ENCODE peak calls at places on chromosomes 7 and 10, in six cellular contexts. K is H9, I is IMR-90, B is mesendoderm, D is neuronal stem cell, E is H1. Y is an unnamed sample.

GRCh38 chr10:76124230-76124629 is 692.8 kb downstream of the LRMDA start:
- DNase-seq in K (no peak), I (no peak), B (no peak), D (no peak), E (no peak), Y (no peak)

GRCh38 chr7:151978616-151979015 is 22.4 kb downstream of the GALNTL5 start:
- DNase-seq in K (no peak), I (no peak), B (no peak), D (no peak), E (no peak), Y (no peak)

GRCh38 chr10:117496616-117497028 is 45.9 kb upstream of the EMX2 start:
- DNase-seq in K (peak), I (peak), B (peak), D (peak), E (peak), Y (peak)

GRCh38 chr10:81179805-81180452 is 642.2 kb downstream of the SH2D4B start:
- DNase-seq in K (peak), I (peak), B (peak), D (peak), E (no peak), Y (peak)

GRCh38 chr7:155119801-155120382 is 49.8 kb downstream of the HTR5A start:
- DNase-seq in K (no peak), I (peak), B (no peak), D (no peak), E (no peak), Y (no peak)

GRCh38 chr7:27872281-27873005 is 132.5 kb downstream of the TAX1BP1 start:
- DNase-seq in K (no peak), I (no peak), B (no peak), D (no peak), E (no peak), Y (no peak)

GRCh38 chr10:49318751-49319150 is 19.8 kb downstream of the C10orf71 start:
- DNase-seq in K (no peak), I (no peak), B (no peak), D (no peak), E (no peak), Y (no peak)

GRCh38 chr10:132407846-132408278 is 10.9 kb downstream of the PWWP2B start:
- DNase-seq in K (peak), I (peak), B (peak), D (no peak), E (peak), Y (peak)

GRCh38 chr7:114155766-114156110 is 236.9 kb upstream of the PPP1R3A start:
- DNase-seq in K (no peak), I (no peak), B (no peak), D (no peak), E (no peak), Y (no peak)

GRCh38 chr10:30629653-30630052 is at the start of gene LYZL2:
- DNase-seq in K (no peak), I (no peak), B (no peak), D (no peak), E (no peak), Y (no peak)

GRCh38 chr7:4689151-4689550 is 7.1 kb downstream of the FOXK1 start:
- DNase-seq in K (no peak), I (no peak), B (no peak), D (no peak), E (no peak), Y (no peak)

GRCh38 chr10:78002541-78003284 is 26.6 kb downstream of the POLR3A start:
- DNase-seq in K (no peak), I (peak), B (no peak), D (no peak), E (no peak), Y (no peak)

GRCh38 chr10:47346572-47347302 is 1.4 kb upstream of the RBP3 start:
- DNase-seq in K (no peak), I (no peak), B (no peak), D (no peak), E (no peak), Y (peak)

GRCh38 chr10:61971016-61971350 is 69.5 kb downstream of the ARID5B start:
- DNase-seq in K (no peak), I (peak), B (no peak), D (no peak), E (no peak), Y (peak)

GRCh38 chr10:51524041-51524440 is 175.4 kb downstream of the CSTF2T start:
- DNase-seq in K (no peak), I (peak), B (no peak), D (no peak), E (no peak), Y (peak)

GRCh38 chr10:100103581-100103980 is 21.9 kb upstream of the CPN1 start:
- DNase-seq in K (no peak), I (peak), B (no peak), D (no peak), E (no peak), Y (no peak)

GRCh38 chr10:124670849-124671248 is 73.3 kb downstream of the FAM53B start:
- DNase-seq in K (no peak), I (no peak), B (no peak), D (no peak), E (no peak), Y (no peak)

GRCh38 chr10:121653608-121654007 is 55.4 kb upstream of the FGFR2 start:
- DNase-seq in K (no peak), I (no peak), B (no peak), D (no peak), E (no peak), Y (no peak)

GRCh38 chr7:70037171-70037933 is 439.1 kb downstream of the AUTS2 start:
- DNase-seq in K (no peak), I (no peak), B (no peak), D (no peak), E (no peak), Y (no peak)

GRCh38 chr7:40447345-40447744 is 312.5 kb downstream of the SUGCT start:
- DNase-seq in K (no peak), I (no peak), B (peak), D (no peak), E (no peak), Y (no peak)

GRCh38 chr7:157708896-157709295 is 372.1 kb downstream of the DNAJB6 start:
- DNase-seq in K (no peak), I (no peak), B (no peak), D (no peak), E (no peak), Y (no peak)

GRCh38 chr7:45078199-45078681 is 10.5 kb downstream of the NACAD start:
- DNase-seq in K (peak), I (no peak), B (no peak), D (no peak), E (no peak), Y (no peak)

GRCh38 chr10:4372601-4373000 is 453.4 kb upstream of the AKR1E2 start:
- DNase-seq in K (no peak), I (peak), B (no peak), D (no peak), E (no peak), Y (peak)

GRCh38 chr7:22954251-22954650 is 59.7 kb downstream of the HYCC1 start:
- DNase-seq in K (no peak), I (no peak), B (no peak), D (no peak), E (no peak), Y (no peak)

GRCh38 chr10:93897070-93897797 is 3.5 kb downstream of the SLC35G1 start:
- DNase-seq in K (no peak), I (no peak), B (no peak), D (no peak), E (no peak), Y (no peak)

GRCh38 chr10:97731346-97732051 is 5.4 kb upstream of the ZFYVE27 start:
- DNase-seq in K (peak), I (peak), B (peak), D (peak), E (peak), Y (peak)
- H2BK15ac ChIP-seq in K (no peak), I (no peak), B (no peak), D (no peak), E (no peak), Y (no peak)

GRCh38 chr10:15313844-15314243 is 57.2 kb downstream of the FAM171A1 start:
- DNase-seq in K (no peak), I (no peak), B (peak), D (no peak), E (no peak), Y (peak)
- H3K27ac ChIP-seq in K (no peak), I (no peak), B (no peak), D (no peak), E (no peak), Y (peak)

GRCh38 chr10:64112697-64113367 is 591.6 kb downstream of the REEP3 start:
- DNase-seq in K (no peak), I (no peak), B (no peak), D (no peak), E (no peak), Y (no peak)
- H2BK15ac ChIP-seq in K (no peak), I (no peak), B (peak), D (no peak), E (no peak), Y (no peak)

GRCh38 chr7:47937065-47937687 is 11.1 kb downstream of the PKD1L1 start:
- DNase-seq in K (no peak), I (no peak), B (no peak), D (no peak), E (no peak), Y (no peak)
- H3K27ac ChIP-seq in K (no peak), I (no peak), B (no peak), D (no peak), E (no peak), Y (no peak)

DNA sequence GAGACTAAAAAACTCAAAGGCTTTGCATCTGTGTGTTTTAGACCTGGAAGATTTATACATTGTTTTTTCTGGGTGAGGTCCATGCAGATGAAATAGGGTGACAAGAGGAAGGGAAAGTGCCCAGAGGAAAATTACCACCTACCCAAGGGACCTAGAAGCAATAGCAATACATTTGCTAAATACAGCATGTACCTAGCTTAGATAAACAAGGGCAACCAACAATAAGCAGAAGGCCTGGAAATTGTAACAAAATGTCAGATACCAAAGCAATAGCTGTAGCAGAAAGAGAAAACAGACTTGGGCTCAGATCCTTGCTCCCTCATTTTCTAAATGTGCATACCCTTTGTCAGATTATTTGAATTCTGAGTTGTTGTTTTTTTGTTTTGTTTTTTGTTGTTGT is 318.4 kb upstream of the KMT2E start:
- DNase-seq in K (no peak), I (no peak), B (no peak), D (no peak), E (no peak), Y (no peak)
- H2BK15ac ChIP-seq in K (no peak), I (no peak), B (no peak), D (no peak), E (no peak), Y (no peak)

Y was measured in mesenchymal stem cell.